ENCODE peak calls at places on chromosome 18, in eight cellular contexts. U, N, T, V, R, K, I and L are unnamed samples.
A peak's percentile ranks its signal among the peaks of the same experiment; 100 is the strongest.

GRCh38 chr18:70621710-70622109 is 332.9 kb downstream of the SOCS6 start:
- DNase-seq in U (no peak), N (no peak), T (no peak), V (no peak), R (no peak), K (no peak), I (no peak), L (no peak)

GRCh38 chr18:10798727-10799435 is 273.1 kb downstream of the NAPG start:
- DNase-seq in U (no peak), N (no peak), T (no peak), V (no peak), R (peak; percentile 63), K (no peak), I (no peak), L (no peak)

GRCh38 chr18:49137093-49137492 is 186.3 kb upstream of the SMAD7 start:
- DNase-seq in U (no peak), N (no peak), T (no peak), V (no peak), R (no peak), K (no peak), I (no peak), L (no peak)

GRCh38 chr18:54742654-54743053 is 85.6 kb upstream of the RAB27B start:
- DNase-seq in U (no peak), N (no peak), T (peak; percentile 88), V (peak; percentile 63), R (peak; percentile 29), K (no peak), I (no peak), L (no peak)

GRCh38 chr18:61833387-61833786 is 59.4 kb downstream of the RNF152 start:
- DNase-seq in U (no peak), N (peak; percentile 44), T (no peak), V (no peak), R (no peak), K (no peak), I (peak; percentile 7), L (no peak)

GRCh38 chr18:44740000-44740399 is 59.3 kb downstream of the SETBP1 start:
- DNase-seq in U (no peak), N (no peak), T (no peak), V (no peak), R (no peak), K (no peak), I (no peak), L (no peak)

GRCh38 chr18:12863687-12864086 is 20.4 kb downstream of the PTPN2 start:
- DNase-seq in U (no peak), N (no peak), T (no peak), V (no peak), R (no peak), K (no peak), I (no peak), L (no peak)

GRCh38 chr18:74216661-74217110 is 68.4 kb downstream of the TIMM21 start:
- DNase-seq in U (no peak), N (no peak), T (no peak), V (no peak), R (no peak), K (no peak), I (no peak), L (no peak)

GRCh38 chr18:39305756-39306155 is 1740.2 kb upstream of the CELF4 start:
- DNase-seq in U (no peak), N (no peak), T (no peak), V (no peak), R (no peak), K (no peak), I (no peak), L (no peak)

GRCh38 chr18:40524881-40525280 is 1430.2 kb upstream of the PIK3C3 start:
- DNase-seq in U (no peak), N (no peak), T (no peak), V (no peak), R (no peak), K (no peak), I (no peak), L (no peak)

GRCh38 chr18:37362158-37362890 is 203.3 kb downstream of the CELF4 start:
- DNase-seq in U (no peak), N (no peak), T (no peak), V (peak; percentile 32), R (no peak), K (no peak), I (no peak), L (no peak)

GRCh38 chr18:23133860-23134779 is 1.2 kb upstream of the CABLES1 start:
- DNase-seq in U (peak; percentile 95), N (peak; percentile 48), T (no peak), V (no peak), R (peak; percentile 76), K (no peak), I (peak; percentile 59), L (peak; percentile 61)

GRCh38 chr18:69948919-69949537 is 1.4 kb upstream of the CD226 start:
- DNase-seq in U (no peak), N (no peak), T (no peak), V (no peak), R (no peak), K (no peak), I (peak; percentile 88), L (no peak)

GRCh38 chr18:36501100-36501499 is 203.6 kb downstream of the FHOD3 start:
- DNase-seq in U (no peak), N (no peak), T (no peak), V (no peak), R (no peak), K (no peak), I (no peak), L (no peak)

GRCh38 chr18:53991202-53991601 is 233.3 kb downstream of the MBD2 start:
- DNase-seq in U (no peak), N (no peak), T (no peak), V (no peak), R (peak; percentile 24), K (no peak), I (no peak), L (no peak)

GRCh38 chr18:59823611-59824195 is 76.1 kb upstream of the PMAIP1 start:
- DNase-seq in U (peak; percentile 33), N (peak; percentile 64), T (peak; percentile 90), V (peak; percentile 74), R (peak; percentile 66), K (no peak), I (no peak), L (peak; percentile 88)

GRCh38 chr18:44098551-44099098 is 582.1 kb upstream of the SETBP1 start:
- DNase-seq in U (no peak), N (no peak), T (no peak), V (no peak), R (peak; percentile 4), K (no peak), I (no peak), L (peak; percentile 10)

GRCh38 chr18:28735731-28736130 is 558.8 kb upstream of the CDH2 start:
- DNase-seq in U (no peak), N (peak; percentile 9), T (no peak), V (no peak), R (peak; percentile 53), K (no peak), I (no peak), L (no peak)

GRCh38 chr18:36813111-36813752 is 15.6 kb downstream of the TPGS2 start:
- DNase-seq in U (no peak), N (no peak), T (no peak), V (no peak), R (no peak), K (no peak), I (no peak), L (no peak)

GRCh38 chr18:50895350-50896045 is 16.6 kb downstream of the ME2 start:
- DNase-seq in U (no peak), N (no peak), T (no peak), V (no peak), R (no peak), K (no peak), I (no peak), L (no peak)

GRCh38 chr18:80200932-80201672 is 46.2 kb downstream of the PARD6G start:
- DNase-seq in U (no peak), N (no peak), T (no peak), V (no peak), R (no peak), K (no peak), I (no peak), L (no peak)

GRCh38 chr18:78867131-78867530 is 112.5 kb upstream of the SALL3 start:
- DNase-seq in U (no peak), N (no peak), T (no peak), V (no peak), R (no peak), K (no peak), I (no peak), L (no peak)
- H3K9me3 ChIP-seq in U (no peaks in the 10 kb centered on the region), N (no peaks in the 10 kb centered on the region), T (no peaks in the 10 kb centered on the region), V (no peaks in the 10 kb centered on the region), R (no peaks in the 10 kb centered on the region), K (no peaks in the 10 kb centered on the region), I (no peaks in the 10 kb centered on the region), L (no peaks in the 10 kb centered on the region)

DNA sequence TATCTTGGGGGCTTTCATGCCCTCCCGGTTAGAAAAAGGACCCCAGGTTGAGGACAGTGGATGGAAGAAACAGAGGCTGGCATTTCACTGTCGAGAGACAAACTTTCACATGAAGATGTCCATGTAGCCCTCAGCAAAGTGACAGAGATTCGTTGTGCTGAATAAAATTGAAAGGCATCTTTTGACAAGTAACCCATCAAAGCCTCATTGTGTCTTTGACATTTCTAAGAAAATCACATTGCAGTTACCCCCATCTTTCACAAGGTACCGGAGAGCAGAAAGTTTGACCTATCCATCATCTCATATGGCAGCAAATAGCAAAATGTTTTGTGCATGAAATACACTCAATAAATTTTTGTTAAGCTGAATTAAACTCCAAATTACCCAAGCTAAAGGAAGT is 2.0 kb upstream of the MBP start:
- DNase-seq in U (no peak), N (no peak), T (no peak), V (no peak), R (no peak), K (no peak), I (no peak), L (no peak)
- H3K4me3 ChIP-seq in U (no peak overlapping the region), N (no peak overlapping the region), T (no peak overlapping the region), V (no peak overlapping the region), R (no peak overlapping the region), K (no peak overlapping the region), I (no peak overlapping the region), L (no peak overlapping the region)

DNA sequence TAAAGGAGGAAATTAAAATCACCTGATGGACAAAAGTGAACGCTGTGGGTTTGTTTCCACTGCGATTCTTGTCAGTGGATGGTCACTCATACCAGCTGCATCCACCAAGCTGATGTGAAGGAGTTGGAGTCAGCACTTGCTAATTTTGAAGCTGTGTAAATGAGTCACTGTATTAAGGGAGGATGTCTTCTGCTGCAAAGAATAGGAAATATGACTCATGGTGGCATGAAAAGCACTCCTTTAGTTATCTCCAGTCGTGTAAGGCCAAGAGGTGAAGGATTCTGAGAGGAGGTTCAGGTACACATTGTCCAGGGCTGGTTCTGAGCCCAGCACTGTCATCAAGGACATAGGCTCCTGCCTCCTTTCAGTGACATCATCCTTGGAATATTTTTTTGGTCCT is 71.7 kb upstream of the SKOR2 start:
- DNase-seq in U (no peak), N (no peak), T (no peak), V (no peak), R (no peak), K (no peak), I (no peak), L (no peak)
- TF ChIP-seq CTCF in U (no peak), N (no peak), T (no peak), V (no peak), R (no peak), K (no peak), I (no peak), L (no peak)

DNA sequence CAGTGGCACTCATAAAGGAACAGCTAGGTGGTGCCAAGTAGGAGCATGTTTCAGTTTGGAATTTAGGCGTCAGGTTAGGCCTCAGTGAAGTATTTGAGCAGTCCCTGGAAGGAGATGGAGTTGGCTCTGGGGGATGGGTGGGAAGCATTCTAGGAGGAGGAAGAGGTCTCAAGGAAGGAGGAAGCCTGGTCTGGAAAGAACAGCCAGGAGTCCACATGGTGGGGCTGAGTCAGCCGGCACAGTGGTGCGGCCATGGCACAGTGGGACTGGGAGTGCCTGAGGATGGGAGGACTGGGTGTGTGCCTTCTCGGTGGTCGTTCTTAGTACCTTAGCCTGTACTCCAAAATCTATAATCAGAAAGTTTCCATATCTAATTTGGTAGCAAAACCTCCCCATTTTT is 373.3 kb downstream of the PTPRM start:
- DNase-seq in U (no peak), N (no peak), T (no peak), V (no peak), R (no peak), K (no peak), I (no peak), L (no peak)
- H3K9me3 ChIP-seq in U (no peaks in the 10 kb centered on the region), N (no peaks in the 10 kb centered on the region), T (no peaks in the 10 kb centered on the region), V (no peaks in the 10 kb centered on the region), R (no peaks in the 10 kb centered on the region), K (no peaks in the 10 kb centered on the region), I (no peaks in the 10 kb centered on the region), L (no peaks in the 10 kb centered on the region)